ENCODE peak calls at places on chromosomes 16 and 17, in eight cellular contexts. O, H, M, Z, E, B, C and J are unnamed samples.

GRCh38 chr16:80058236-80058635 is 457.7 kb upstream of the MAF start:
- DNase-seq in Z (no peak), B (no peak), M (no peak), E (no peak), H (peak; percentile 22), O (peak; percentile 7), C (peak; percentile 33), J (no peak)

GRCh38 chr17:5683241-5683640 is 98.9 kb upstream of the NLRP1 start:
- DNase-seq in E (no peak), Z (no peak), H (no peak), M (no peak), B (no peak), O (no peak), C (no peak), J (no peak)

GRCh38 chr17:44390250-44390649 is 801 bp upstream of the ITGA2B start:
- DNase-seq in O (peak; percentile 25), E (no peak), H (no peak), B (no peak), Z (no peak), C (no peak), M (no peak), J (no peak)

GRCh38 chr16:17467923-17468540 is 2.7 kb downstream of the XYLT1 start:
- DNase-seq in H (peak; percentile 80), Z (peak; percentile 32), C (peak; percentile 88), O (peak; percentile 65), M (no peak), B (peak; percentile 56), E (peak; percentile 82), J (no peak)

GRCh38 chr17:352421-353212 is at the start of gene RPH3AL:
- DNase-seq in E (no peak), C (peak; percentile 86), H (peak; percentile 80), B (peak; percentile 89), O (peak; percentile 24), Z (no peak), M (no peak), J (peak; percentile 74)

GRCh38 chr17:57456622-57457021 is 200.3 kb downstream of the MSI2 start:
- DNase-seq in C (no peak), M (no peak), B (no peak), Z (no peak), E (no peak), O (no peak), H (no peak), J (no peak)

GRCh38 chr16:30912794-30913412 is 10.5 kb upstream of the FBXL19 start:
- DNase-seq in Z (no peak), E (no peak), O (no peak), B (no peak), H (no peak), M (no peak), C (no peak), J (no peak)

GRCh38 chr16:19328364-19328763 is 42.8 kb downstream of the CLEC19A start:
- DNase-seq in E (no peak), Z (no peak), O (no peak), M (no peak), C (no peak), H (no peak), B (no peak), J (no peak)

GRCh38 chr17:34420900-34421299 is 57.9 kb upstream of the CCL1 start:
- DNase-seq in M (no peak), Z (no peak), E (no peak), C (no peak), H (no peak), O (no peak), B (no peak), J (no peak)

GRCh38 chr16:48117217-48118105 is 38.3 kb downstream of the ABCC12 start:
- DNase-seq in C (peak; percentile 37), Z (no peak), E (no peak), M (no peak), O (peak; percentile 62), H (peak; percentile 23), B (no peak), J (no peak)

GRCh38 chr16:55703003-55704001 is 47.5 kb downstream of the SLC6A2 start:
- DNase-seq in E (no peak), B (no peak), Z (peak; percentile 41), H (no peak), O (peak; percentile 83), C (peak; percentile 66), M (no peak), J (peak; percentile 19)

GRCh38 chr16:89199241-89200123 is 855 bp downstream of the SLC22A31 start:
- DNase-seq in H (no peak), E (no peak), B (no peak), O (no peak), Z (no peak), M (no peak), C (no peak), J (no peak)

GRCh38 chr17:63853260-63853659 is 10.8 kb upstream of the SMARCD2 start:
- DNase-seq in E (no peak), Z (no peak), C (no peak), H (no peak), B (no peak), M (no peak), O (no peak), J (no peak)

GRCh38 chr17:43830510-43831145 is 2.3 kb downstream of the MPP3 start:
- DNase-seq in Z (no peak), E (no peak), B (no peak), C (no peak), M (no peak), O (no peak), H (no peak), J (no peak)

GRCh38 chr17:1367351-1367745 is 32.7 kb downstream of the YWHAE start:
- DNase-seq in Z (no peak), C (no peak), B (no peak), M (no peak), O (no peak), E (no peak), H (no peak), J (no peak)

GRCh38 chr17:61511480-61512182 is 59.4 kb downstream of the TBX4 start:
- DNase-seq in B (no peak), Z (no peak), C (no peak), O (no peak), E (no peak), M (no peak), H (no peak), J (no peak)

GRCh38 chr16:68760671-68761275 is 23.7 kb downstream of the CDH1 start:
- DNase-seq in C (no peak), E (peak; percentile 43), Z (no peak), O (peak; percentile 41), M (no peak), B (peak; percentile 23), H (peak; percentile 41), J (no peak)

GRCh38 chr17:41521574-41522261 is 3.0 kb upstream of the KRT15 start:
- DNase-seq in M (no peak), H (peak; percentile 88), B (peak; percentile 91), Z (peak; percentile 50), E (no peak), C (peak; percentile 77), O (peak; percentile 90), J (peak; percentile 82)

GRCh38 chr17:48645639-48646182 is 19.6 kb upstream of the HOXB9 start:
- DNase-seq in O (no peak), H (no peak), M (no peak), Z (no peak), C (peak; percentile 25), B (no peak), E (no peak), J (no peak)

GRCh38 chr17:9472541-9472940 is 103.1 kb downstream of the STX8 start:
- DNase-seq in O (peak; percentile 78), H (peak; percentile 10), E (no peak), C (no peak), B (no peak), M (no peak), Z (no peak), J (no peak)

DNA sequence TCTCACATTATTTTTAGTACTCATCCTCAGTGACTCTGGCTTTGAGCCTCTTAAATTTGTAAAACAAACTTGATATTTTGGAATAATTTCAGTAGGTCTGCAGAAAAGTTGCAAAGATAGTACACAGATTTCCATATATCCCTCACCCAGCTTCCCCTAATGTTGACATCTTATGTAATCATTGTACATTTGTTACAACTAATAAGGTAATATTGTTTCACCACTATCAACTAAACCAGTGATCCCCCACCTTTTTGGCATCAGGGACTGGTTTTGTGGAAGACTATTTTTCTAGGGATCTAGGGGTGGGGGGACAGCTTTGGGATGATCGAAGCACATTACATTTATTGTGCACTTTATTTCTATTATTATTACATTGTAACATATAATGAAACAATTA is 391.2 kb downstream of the CA10 start:
- DNase-seq in M (no peak), C (no peak), B (no peak), E (no peak), Z (no peak), H (no peak), O (no peak), J (no peak)
- TF ChIP-seq CTCF in M (no peak), C (no peak), B (no peak), E (no peak), Z (no peak), H (no peak), O (no peak), J (no peak)

DNA sequence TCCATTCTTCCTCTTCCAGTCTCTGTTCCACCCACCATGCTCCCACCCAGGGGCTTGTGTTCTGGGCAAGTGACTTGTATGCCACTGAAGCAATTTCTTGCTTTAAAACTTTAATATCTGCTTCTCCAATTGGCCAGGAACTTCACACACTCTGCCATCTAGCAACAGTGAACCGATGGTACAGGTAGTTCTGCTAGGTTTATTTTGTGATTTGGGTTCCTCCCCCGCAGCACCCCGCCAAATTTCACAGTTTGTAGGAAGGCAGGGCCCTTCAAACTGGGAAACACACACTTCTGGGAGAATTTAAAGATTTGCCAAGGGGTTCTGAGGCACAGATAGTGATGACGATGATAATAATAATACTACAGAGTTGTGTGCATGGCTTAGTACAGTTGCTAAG is 3.3 kb downstream of the ARSG start:
- DNase-seq in Z (no peak), B (no peak), C (no peak), E (no peak), O (no peak), M (no peak), H (no peak), J (no peak)
- TF ChIP-seq CTCF in Z (no peak), B (no peak), C (no peak), E (no peak), O (no peak), M (no peak), H (no peak), J (no peak)

GRCh38 chr16:24253192-24253591 is 2.9 kb upstream of the CACNG3 start:
- DNase-seq in C (peak; percentile 50), H (peak; percentile 10), M (no peak), O (peak; percentile 45), B (peak; percentile 23), Z (no peak), E (peak; percentile 53), J (no peak)
- TF ChIP-seq CTCF in C (peak; percentile 39), H (peak; percentile 67), M (peak; percentile 19), O (peak; percentile 54), B (peak; percentile 57), Z (peak; percentile 64), E (peak; percentile 83), J (peak; percentile 73)

DNA sequence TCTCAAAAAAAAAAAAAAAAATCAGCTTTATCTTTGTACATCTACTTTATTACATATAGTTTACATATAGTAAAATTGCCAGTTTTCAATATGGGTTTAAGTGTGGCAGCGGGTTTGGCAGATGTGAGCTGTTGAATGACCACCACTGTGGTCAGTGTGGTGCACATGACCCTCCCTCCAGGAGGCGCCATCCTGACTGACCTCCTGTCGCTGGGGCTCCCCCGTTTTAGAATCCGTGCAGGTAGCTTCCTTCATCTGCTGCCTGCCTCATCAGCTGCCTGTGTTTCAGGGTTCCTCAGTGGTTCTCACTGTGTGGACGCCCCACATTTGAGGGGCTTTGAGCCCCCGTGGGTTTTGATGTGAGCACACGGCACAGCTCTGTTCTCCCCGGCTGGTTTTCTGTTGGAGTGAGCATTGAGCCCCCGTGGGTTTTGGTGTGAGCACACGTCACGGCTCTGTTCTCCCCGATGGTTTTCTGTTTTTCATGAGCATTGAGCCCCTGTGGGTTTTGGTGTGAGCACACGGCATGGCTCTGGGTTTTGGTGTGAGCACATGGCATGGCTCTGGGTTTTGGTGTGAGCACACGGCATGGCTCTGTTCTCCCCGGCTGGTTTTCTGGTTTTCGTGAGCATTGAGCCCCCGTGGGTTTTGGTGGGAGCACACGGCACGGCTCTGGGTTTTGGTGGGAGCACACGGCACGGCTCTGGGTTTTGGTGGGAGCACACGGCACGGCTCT is 57.9 kb upstream of the ZNF750 start:
- DNase-seq in H (no peak), C (no peak), M (no peak), O (no peak), E (no peak), Z (no peak), B (no peak), J (no peak)
- TF ChIP-seq CTCF in H (no peak), C (no peak), M (no peak), O (no peak), E (no peak), Z (no peak), B (no peak), J (no peak)